ENCODE peak calls at places on chromosomes 4 and X, in five cellular contexts. B, U, L, J and N are unnamed samples.
A peak's percentile ranks its signal among the peaks of the same experiment; 100 is the strongest.

GRCh38 chrX:15908891-15909290 is 54.3 kb upstream of the AP1S2 start:
- DNase-seq in B (no peak), U (no peak), L (no peak), J (no peak), N (no peak)

GRCh38 chrX:38313190-38313589 is 14.1 kb downstream of the RPGR start:
- DNase-seq in B (no peak), U (no peak), L (no peak), J (no peak), N (no peak)

GRCh38 chr4:140834866-140835495 is 78.8 kb upstream of the TBC1D9 start:
- DNase-seq in B (no peak), U (no peak), L (no peak), J (no peak), N (no peak)

GRCh38 chr4:48141048-48141447 is 7.0 kb upstream of the TXK start:
- DNase-seq in B (peak; percentile 17), U (no peak), L (no peak), J (no peak), N (no peak)

GRCh38 chrX:23202316-23202715 is 132.3 kb upstream of the PTCHD1 start:
- DNase-seq in B (no peak), U (no peak), L (no peak), J (no peak), N (no peak)

GRCh38 chr4:13162886-13163285 is 321.3 kb downstream of the RAB28 start:
- DNase-seq in B (no peak), U (no peak), L (no peak), J (no peak), N (no peak)

GRCh38 chr4:75819121-75819520 is 83.1 kb downstream of the PPEF2 start:
- DNase-seq in B (no peak), U (no peak), L (no peak), J (no peak), N (no peak)

GRCh38 chr4:14096406-14096965 is 469.0 kb upstream of the BOD1L1 start:
- DNase-seq in B (no peak), U (no peak), L (no peak), J (no peak), N (no peak)

GRCh38 chr4:39825090-39825489 is 127.2 kb downstream of the UBE2K start:
- DNase-seq in B (no peak), U (no peak), L (no peak), J (no peak), N (no peak)

GRCh38 chrX:67612231-67612630 is 68.4 kb downstream of the AR start:
- DNase-seq in B (no peak), U (no peak), L (no peak), J (no peak), N (no peak)

GRCh38 chr4:77745792-77746191 is 73.4 kb downstream of the CNOT6L start:
- DNase-seq in B (no peak), U (no peak), L (no peak), J (no peak), N (no peak)

GRCh38 chr4:3502941-3503936 is 29.0 kb downstream of the LRPAP1 start:
- DNase-seq in B (no peak), U (no peak), L (no peak), J (no peak), N (no peak)

GRCh38 chr4:103075435-103075893 is 1.1 kb downstream of the SLC9B2 start:
- DNase-seq in B (no peak), U (peak; percentile 57), L (peak; percentile 79), J (no peak), N (no peak)

GRCh38 chr4:158810487-158811215 is 41.8 kb downstream of the FNIP2 start:
- DNase-seq in B (no peak), U (no peak), L (peak; percentile 71), J (peak; percentile 75), N (peak; percentile 71)

GRCh38 chr4:102734591-102735385 is 26.0 kb downstream of the MANBA start:
- DNase-seq in B (no peak), U (no peak), L (no peak), J (no peak), N (no peak)

GRCh38 chr4:76548704-76549103 is 113.7 kb downstream of the SHROOM3 start:
- DNase-seq in B (no peak), U (no peak), L (no peak), J (no peak), N (no peak)

GRCh38 chr4:31674313-31674947 is 954.3 kb downstream of the PCDH7 start:
- DNase-seq in B (no peak), U (no peak), L (no peak), J (no peak), N (no peak)

GRCh38 chr4:185716008-185716976 is 95.7 kb downstream of the SORBS2 start:
- DNase-seq in B (no peak), U (no peak), L (no peak), J (no peak), N (peak; percentile 53)

GRCh38 chr4:185719493-185719843 is 92.5 kb downstream of the SORBS2 start:
- DNase-seq in B (no peak), U (no peak), L (no peak), J (no peak), N (no peak)

GRCh38 chr4:185718578-185719492 is 93.2 kb downstream of the SORBS2 start:
- DNase-seq in B (no peak), U (no peak), L (no peak), J (no peak), N (no peak)

GRCh38 chr4:185713731-185714130 is 98.3 kb downstream of the SORBS2 start:
- DNase-seq in B (no peak), U (no peak), L (no peak), J (no peak), N (no peak)

GRCh38 chr4:185717018-185717726 is 94.8 kb downstream of the SORBS2 start:
- DNase-seq in B (no peak), U (no peak), L (no peak), J (no peak), N (peak; percentile 64)
- H3K4me1 ChIP-seq in B (peaks cover 8% of the 10 kb centered on the region), U (peaks cover 32% of the 10 kb centered on the region), L (peaks cover 6% of the 10 kb centered on the region), J (peaks cover 12% of the 10 kb centered on the region), N (peaks cover 8% of the 10 kb centered on the region)

GRCh38 chrX:2705036-2705435 is 13.9 kb downstream of the CD99 start:
- DNase-seq in B (no peak), U (no peak), L (no peak), J (peak; percentile 40), N (no peak)

GRCh38 chrX:2705461-2705860 is 14.4 kb downstream of the CD99 start:
- DNase-seq in B (no peak), U (no peak), L (no peak), J (no peak), N (no peak)

GRCh38 chrX:2708016-2708415 is 16.9 kb downstream of the CD99 start:
- DNase-seq in B (no peak), U (no peak), L (no peak), J (no peak), N (no peak)

GRCh38 chrX:2708601-2709200 is 17.6 kb downstream of the CD99 start:
- DNase-seq in B (no peak), U (no peak), L (no peak), J (no peak), N (no peak)

DNA sequence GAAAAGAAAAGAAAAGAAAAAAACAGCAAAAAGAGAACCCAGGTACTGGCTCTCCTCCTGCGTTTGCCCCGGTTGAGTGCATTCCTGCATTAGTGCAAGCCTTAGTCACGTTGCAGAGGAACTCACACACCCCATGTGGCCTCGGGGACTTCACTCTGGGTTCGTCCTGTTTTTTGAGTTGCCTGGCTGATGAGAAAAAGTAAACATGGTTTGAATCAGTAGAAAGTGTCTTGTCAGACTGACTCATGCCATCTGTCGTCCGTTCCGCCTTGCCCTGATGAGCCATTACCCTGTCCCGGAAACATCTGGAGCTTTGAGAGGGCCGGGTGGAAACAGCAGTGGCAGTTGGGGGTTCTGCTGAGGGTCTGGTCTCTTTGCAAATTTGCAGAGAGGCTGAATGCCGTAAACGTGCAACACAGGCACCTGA is 16.3 kb downstream of the CD99 start:
- DNase-seq in B (peak; percentile 83), U (peak; percentile 48), L (peak; percentile 95), J (peak; percentile 33), N (no peak)
- H3K27ac ChIP-seq in B (peak overlapping the region; percentile 72), U (no peak overlapping the region), L (peak overlapping the region; percentile 69), J (no peak overlapping the region), N (peak overlapping the region; percentile 79)

DNA sequence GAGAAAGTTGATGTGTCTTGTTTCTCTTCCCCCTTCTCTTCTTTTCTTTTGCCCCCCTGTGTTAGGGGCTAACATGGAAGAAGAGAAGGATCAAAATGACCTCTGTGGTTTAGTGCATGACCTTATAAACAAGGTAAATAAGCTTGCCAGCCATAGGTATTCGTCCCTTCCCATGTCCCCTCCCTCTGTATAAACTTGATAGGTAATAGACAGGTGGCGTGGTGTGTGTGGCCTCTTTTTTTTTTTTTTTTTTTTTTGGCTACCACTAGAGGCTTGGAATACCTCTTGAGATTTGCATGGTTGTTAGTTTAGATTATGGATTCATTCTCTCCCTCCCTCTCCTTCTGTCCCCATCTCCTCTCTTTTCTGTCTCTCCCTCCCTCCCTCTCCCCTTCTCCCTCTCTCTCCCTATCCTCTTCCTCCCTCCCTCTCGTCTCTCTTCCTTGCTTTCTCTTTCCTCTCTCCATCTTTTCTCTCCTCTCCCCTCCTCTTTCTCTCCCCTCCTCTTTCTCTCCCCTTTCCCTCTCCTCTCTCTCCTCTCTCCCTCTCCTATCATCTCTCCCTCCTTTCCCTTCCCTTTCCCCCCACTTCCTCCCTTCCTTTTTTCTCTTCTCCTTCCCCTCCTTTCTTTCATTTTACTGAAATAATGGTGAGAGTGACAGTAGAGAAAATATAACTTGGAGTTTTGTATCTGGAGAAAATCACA is 134.4 kb downstream of the AFF1 start:
- DNase-seq in B (no peak), U (no peak), L (no peak), J (no peak), N (no peak)
- H3K4me3 ChIP-seq in B (no peak overlapping the region), U (no peak overlapping the region), L (no peak overlapping the region), J (no peak overlapping the region), N (no peak overlapping the region)

DNA sequence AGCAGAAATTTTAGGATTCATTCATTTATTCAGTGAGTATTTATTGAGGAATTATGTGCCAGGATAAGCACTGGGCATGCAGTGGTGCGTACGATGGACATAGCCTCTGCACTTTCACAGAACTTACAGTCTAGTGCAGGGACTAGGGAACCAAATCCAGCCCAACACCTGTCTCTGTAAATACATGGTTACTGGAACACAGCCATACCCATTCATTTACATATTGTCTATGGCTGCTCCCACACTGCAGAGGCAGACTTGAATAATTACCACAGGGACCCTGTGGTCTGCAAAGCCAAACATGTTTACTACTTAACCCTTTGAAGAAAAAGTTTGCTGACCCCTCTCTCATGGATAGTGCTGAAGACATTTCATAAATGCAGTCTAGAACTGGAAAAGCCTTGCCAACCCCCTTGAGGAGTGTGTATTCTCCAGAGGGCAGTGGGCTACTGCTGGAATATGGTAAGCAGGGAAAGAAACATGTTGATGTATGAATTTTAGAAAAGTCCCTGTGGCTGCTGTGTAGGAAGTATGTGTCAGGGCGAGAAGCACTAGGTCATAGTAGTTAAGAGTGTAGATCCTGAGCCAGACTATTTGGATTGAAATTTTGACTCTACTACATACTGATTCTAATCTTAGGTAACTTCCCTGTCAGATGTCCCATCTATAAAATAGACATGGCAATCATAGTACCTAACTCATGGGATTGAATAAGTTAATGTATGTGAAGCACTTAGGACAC is 75.5 kb downstream of the GALNT7 start:
- DNase-seq in B (no peak), U (no peak), L (no peak), J (no peak), N (no peak)
- H3K4me1 ChIP-seq in B (peaks cover 27% of the 10 kb centered on the region), U (no peaks in the 10 kb centered on the region), L (peaks cover 15% of the 10 kb centered on the region), J (no peaks in the 10 kb centered on the region), N (no peaks in the 10 kb centered on the region)